ENCODE peak calls at places on chromosomes 11 and 22, in seven cellular contexts. Q is NCI-H1105 treated with DMSO at 0.1 percent for 48 hours, D is left cardiac atrium, G is fibroblast of the aortic adventitia, F is Daoy, X is GM12865, U is cardiac fibroblast. A is an unnamed sample.

GRCh38 chr11:93844568-93844967 is 5.8 kb downstream of the VSTM5 start:
- DNase-seq in Q (no peak), D (no peak), G (no peak), F (peak), X (no peak), U (no peak), A (no peak)

GRCh38 chr11:124608146-124608545 is 3.1 kb upstream of the PANX3 start:
- DNase-seq in Q (no peak), D (no peak), G (no peak), F (no peak), X (no peak), U (no peak), A (no peak)

GRCh38 chr11:61567286-61568061 is 13.4 kb downstream of the SYT7 start:
- DNase-seq in Q (no peak), D (peak), G (peak), F (peak), X (peak), U (peak), A (peak)

GRCh38 chr11:83004855-83005556 is 66.7 kb downstream of the RAB30 start:
- DNase-seq in Q (peak), D (no peak), G (no peak), F (peak), X (no peak), U (no peak), A (no peak)

GRCh38 chr22:27223317-27224177 is 566.2 kb downstream of the MIAT start:
- DNase-seq in Q (no peak), D (no peak), G (peak), F (peak), X (no peak), U (peak), A (peak)

GRCh38 chr22:39073941-39074340 is 3.1 kb upstream of the APOBEC3G start:
- DNase-seq in Q (no peak), D (no peak), G (no peak), F (no peak), X (no peak), U (no peak), A (no peak)

GRCh38 chr11:117815262-117815803 is 9.2 kb downstream of the FXYD2 start:
- DNase-seq in Q (no peak), D (peak), G (no peak), F (no peak), X (peak), U (no peak), A (no peak)

GRCh38 chr11:79018371-79018849 is 422.4 kb downstream of the TENM4 start:
- DNase-seq in Q (no peak), D (no peak), G (peak), F (peak), X (no peak), U (peak), A (peak)

GRCh38 chr11:114040706-114041211 is 18.8 kb upstream of the ZBTB16 start:
- DNase-seq in Q (no peak), D (no peak), G (no peak), F (peak), X (no peak), U (peak), A (peak)

GRCh38 chr11:71179877-71180276 is 72.5 kb downstream of the SHANK2 start:
- DNase-seq in Q (no peak), D (no peak), G (no peak), F (no peak), X (no peak), U (no peak), A (no peak)

GRCh38 chr11:19087658-19088057 is 27.1 kb upstream of the MRGPRX2 start:
- DNase-seq in Q (no peak), D (no peak), G (peak), F (peak), X (no peak), U (peak), A (peak)

GRCh38 chr11:34346551-34346950 is 11.3 kb downstream of the ABTB2 start:
- DNase-seq in Q (no peak), D (no peak), G (peak), F (peak), X (no peak), U (peak), A (peak)

GRCh38 chr11:9838229-9838628 is 174.4 kb downstream of the SWAP70 start:
- DNase-seq in Q (no peak), D (no peak), G (peak), F (no peak), X (no peak), U (peak), A (peak)

GRCh38 chr11:27234043-27234668 is 128.9 kb downstream of the CCDC34 start:
- DNase-seq in Q (peak), D (peak), G (peak), F (peak), X (peak), U (peak), A (peak)

A was measured in fibroblast of lung.